ENCODE peak calls at places on chromosome 18, in four cellular contexts. One of them, this sample, is unnamed.

GRCh38 chr18:36811955-36812354 is 16.8 kb downstream of the TPGS2 start:
- DNase-seq in IMR-90: no peak
- DNase-seq in GM12878: no peak
- DNase-seq in A549: no peak
- DNase-seq in this sample: no peak

GRCh38 chr18:68667121-68667520 is 47.8 kb downstream of the TMX3 start:
- DNase-seq in IMR-90: peak; percentile 27
- DNase-seq in A549: no peak
- DNase-seq in GM12878: no peak
- DNase-seq in this sample: no peak

GRCh38 chr18:78525364-78526111 is 454.1 kb upstream of the SALL3 start:
- DNase-seq in GM12878: no peak
- DNase-seq in IMR-90: peak; percentile 1
- DNase-seq in A549: no peak
- DNase-seq in this sample: no peak

GRCh38 chr18:58235001-58235436 is 191.0 kb downstream of the NEDD4L start:
- DNase-seq in IMR-90: no peak
- DNase-seq in GM12878: no peak
- DNase-seq in A549: no peak
- DNase-seq in this sample: no peak

GRCh38 chr18:55400590-55401274 is 187.3 kb downstream of the TCF4 start:
- DNase-seq in A549: no peak
- DNase-seq in GM12878: no peak
- DNase-seq in IMR-90: peak; percentile 34
- DNase-seq in this sample: no peak

GRCh38 chr18:11175266-11175947 is 26.0 kb upstream of the PIEZO2 start:
- DNase-seq in IMR-90: peak; percentile 85
- DNase-seq in GM12878: no peak
- DNase-seq in A549: no peak
- DNase-seq in this sample: no peak

GRCh38 chr18:21004721-21005120 is 106.9 kb downstream of the ROCK1 start:
- DNase-seq in A549: no peak
- DNase-seq in IMR-90: peak; percentile 86
- DNase-seq in GM12878: no peak
- DNase-seq in this sample: no peak

GRCh38 chr18:68549257-68549871 is 165.5 kb downstream of the TMX3 start:
- DNase-seq in A549: no peak
- DNase-seq in IMR-90: peak; percentile 81
- DNase-seq in GM12878: no peak
- DNase-seq in this sample: no peak

GRCh38 chr18:40413160-40413559 is 1541.9 kb upstream of the PIK3C3 start:
- DNase-seq in IMR-90: peak; percentile 45
- DNase-seq in GM12878: no peak
- DNase-seq in A549: no peak
- DNase-seq in this sample: peak; percentile 65

DNA sequence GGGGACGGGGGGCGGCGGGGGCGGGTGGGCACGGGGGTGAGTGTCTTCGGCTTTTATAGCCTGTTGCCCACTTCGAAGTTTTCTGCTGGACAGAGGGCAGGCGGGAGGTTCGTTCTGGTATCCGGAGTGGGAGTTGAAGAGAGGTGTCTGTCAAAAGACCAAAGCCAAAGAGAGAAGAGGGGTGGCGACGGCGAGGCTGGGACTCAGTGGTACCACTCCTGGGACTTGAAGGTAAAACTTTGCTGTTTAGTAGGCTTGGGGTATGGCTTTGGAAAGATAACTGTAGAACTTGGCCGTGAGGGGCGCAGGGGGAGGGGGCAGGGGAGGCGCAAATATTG is 215.8 kb upstream of the DTNA start:
- DNase-seq in GM12878: no peak
- DNase-seq in IMR-90: no peak
- DNase-seq in A549: no peak
- DNase-seq in this sample: peak; percentile 37
- TF ChIP-seq BHLHE40 in GM12878: no peak
- TF ChIP-seq BHLHE40 in IMR-90: no peak
- TF ChIP-seq BHLHE40 in A549: no peak
- TF ChIP-seq BHLHE40 in this sample: no peak

GRCh38 chr18:9743200-9744016 is 35.3 kb downstream of the RAB31 start:
- DNase-seq in GM12878: no peak
- DNase-seq in A549: peak; percentile 73
- DNase-seq in IMR-90: peak; percentile 98
- DNase-seq in this sample: peak; percentile 30
- TF ChIP-seq BHLHE40 in GM12878: no peak
- TF ChIP-seq BHLHE40 in A549: no peak
- TF ChIP-seq BHLHE40 in IMR-90: peak; percentile 77
- TF ChIP-seq BHLHE40 in this sample: no peak

GRCh38 chr18:51051105-51051712 is 21.2 kb downstream of the SMAD4 start:
- DNase-seq in GM12878: no peak
- DNase-seq in A549: peak; percentile 4
- DNase-seq in IMR-90: peak; percentile 65
- DNase-seq in this sample: peak; percentile 25
- TF ChIP-seq BHLHE40 in GM12878: no peak
- TF ChIP-seq BHLHE40 in A549: no peak
- TF ChIP-seq BHLHE40 in IMR-90: no peak
- TF ChIP-seq BHLHE40 in this sample: no peak

GRCh38 chr18:35352778-35353177 is 8.6 kb upstream of the ZNF24 start:
- DNase-seq in A549: no peak
- DNase-seq in IMR-90: no peak
- DNase-seq in GM12878: no peak
- DNase-seq in this sample: no peak

GRCh38 chr18:35352283-35352682 is 8.1 kb upstream of the ZNF24 start:
- DNase-seq in IMR-90: no peak
- DNase-seq in GM12878: no peak
- DNase-seq in A549: no peak
- DNase-seq in this sample: no peak

DNA sequence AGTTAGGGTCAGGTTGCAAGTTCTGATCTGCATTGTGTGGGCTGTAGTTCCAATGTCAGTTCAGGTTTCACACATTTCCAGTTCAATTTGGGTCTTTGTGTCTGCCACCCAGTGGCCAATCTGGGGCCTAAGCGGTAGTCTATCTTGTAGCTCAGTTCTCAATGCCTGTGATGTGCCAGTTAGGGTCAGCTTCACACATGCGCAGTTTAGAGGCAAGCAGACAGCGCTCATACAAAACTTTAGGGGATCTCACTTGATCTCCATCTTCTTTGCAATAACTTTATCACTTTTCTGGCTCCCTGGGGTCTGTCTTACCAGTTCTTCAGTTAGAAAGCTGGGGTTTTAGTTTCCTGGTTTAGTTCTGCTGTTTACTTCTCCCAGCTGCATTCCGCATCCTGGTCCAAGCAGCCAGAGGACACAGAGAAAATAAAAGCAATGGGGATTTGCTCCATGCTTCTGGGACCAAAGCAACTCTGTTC is 11.0 kb upstream of the ZNF24 start:
- DNase-seq in A549: no peak
- DNase-seq in IMR-90: peak; percentile 83
- DNase-seq in GM12878: no peak
- DNase-seq in this sample: peak; percentile 87
- TF ChIP-seq BHLHE40 in A549: no peak
- TF ChIP-seq BHLHE40 in IMR-90: no peak
- TF ChIP-seq BHLHE40 in GM12878: no peak
- TF ChIP-seq BHLHE40 in this sample: no peak

GRCh38 chr18:34461266-34461665 is 236.6 kb upstream of the NOL4 start:
- DNase-seq in A549: no peak
- DNase-seq in GM12878: no peak
- DNase-seq in IMR-90: no peak
- DNase-seq in this sample: no peak

GRCh38 chr18:34467059-34467458 is 242.3 kb upstream of the NOL4 start:
- DNase-seq in GM12878: peak; percentile 4
- DNase-seq in A549: no peak
- DNase-seq in IMR-90: no peak
- DNase-seq in this sample: no peak
- TF ChIP-seq BHLHE40 in GM12878: no peak
- TF ChIP-seq BHLHE40 in A549: no peak
- TF ChIP-seq BHLHE40 in IMR-90: no peak
- TF ChIP-seq BHLHE40 in this sample: no peak

DNA sequence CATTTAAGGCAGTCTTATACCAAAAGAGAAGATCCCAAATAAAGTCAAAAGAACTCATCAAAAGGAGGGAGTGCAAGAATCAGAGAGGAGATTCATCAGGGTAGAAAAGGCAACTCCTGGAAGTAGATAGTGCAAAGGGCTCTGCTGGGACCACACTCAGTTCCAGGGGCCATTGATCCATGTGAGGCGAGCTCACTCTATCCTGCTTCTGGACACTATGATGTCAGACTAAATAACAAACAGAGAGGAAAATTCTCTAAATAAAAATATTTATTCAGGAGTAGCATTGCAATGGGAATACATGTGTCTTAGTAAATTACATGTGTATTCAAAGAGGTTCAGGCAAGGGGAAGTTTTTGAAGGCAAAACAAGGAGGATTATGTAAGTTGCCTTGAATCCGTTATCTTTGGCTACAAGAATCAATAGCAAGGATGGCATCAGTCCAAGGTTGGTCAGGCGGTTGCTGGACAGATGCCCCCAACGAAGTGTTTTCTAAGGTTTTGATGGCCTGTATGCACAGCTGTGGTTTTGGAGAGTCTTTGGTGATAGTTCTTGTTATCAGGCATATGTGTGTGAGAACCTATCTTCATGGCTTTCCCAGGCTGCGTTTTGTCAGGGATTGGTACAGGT is 13.2 kb upstream of the SERPINB12 start:
- DNase-seq in IMR-90: no peak
- DNase-seq in A549: no peak
- DNase-seq in GM12878: no peak
- DNase-seq in this sample: no peak
- TF ChIP-seq BHLHE40 in IMR-90: no peak
- TF ChIP-seq BHLHE40 in A549: no peak
- TF ChIP-seq BHLHE40 in GM12878: no peak
- TF ChIP-seq BHLHE40 in this sample: no peak

GRCh38 chr18:70293166-70293565 is 4.3 kb downstream of the SOCS6 start:
- DNase-seq in IMR-90: peak; percentile 22
- DNase-seq in GM12878: no peak
- DNase-seq in A549: no peak
- DNase-seq in this sample: no peak
- TF ChIP-seq BHLHE40 in IMR-90: no peak
- TF ChIP-seq BHLHE40 in GM12878: no peak
- TF ChIP-seq BHLHE40 in A549: no peak
- TF ChIP-seq BHLHE40 in this sample: no peak

DNA sequence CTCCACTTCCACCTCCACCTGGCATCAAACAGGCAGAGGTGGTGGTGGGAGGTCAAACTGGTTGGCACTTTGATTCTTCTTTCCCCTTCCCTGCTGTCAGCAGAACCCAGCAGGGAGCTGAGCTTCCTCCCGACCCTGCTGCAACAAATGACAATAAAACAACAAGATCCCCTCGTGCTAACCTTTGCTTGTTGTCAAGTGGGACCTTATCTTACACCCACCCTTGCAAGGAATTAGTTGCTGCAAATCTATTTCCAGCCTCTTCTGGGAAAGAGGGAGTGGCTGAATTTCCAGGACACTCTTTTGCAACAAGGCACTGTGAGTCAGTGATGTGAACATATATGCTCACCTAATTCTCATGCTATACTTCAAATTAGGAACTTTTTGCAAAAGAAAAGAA is 655.1 kb downstream of the DSC3 start:
- DNase-seq in A549: no peak
- DNase-seq in IMR-90: no peak
- DNase-seq in GM12878: no peak
- DNase-seq in this sample: no peak
- TF ChIP-seq BHLHE40 in A549: no peak
- TF ChIP-seq BHLHE40 in IMR-90: no peak
- TF ChIP-seq BHLHE40 in GM12878: no peak
- TF ChIP-seq BHLHE40 in this sample: no peak